ENCODE peak calls at places on chromosomes 2 and 18, in five cellular contexts. V is lower lobe of right lung, C is PC-3, W is BJ, G is IMR-90. Z is an unnamed sample.

GRCh38 chr18:21735452-21736015 is 5.1 kb upstream of the MIB1 start:
- DNase-seq in V (peak; percentile 72), C (peak; percentile 44), W (no peak), G (peak; percentile 73), Z (peak; percentile 36)

GRCh38 chr18:50396005-50396404 is 21.2 kb downstream of the SKA1 start:
- DNase-seq in V (no peak), C (no peak), W (no peak), G (no peak), Z (no peak)

GRCh38 chr18:35178260-35178659 is 62.6 kb upstream of the ZNF397 start:
- DNase-seq in V (no peak), C (peak; percentile 43), W (no peak), G (peak; percentile 61), Z (peak; percentile 78)

GRCh38 chr2:113105047-113105446 is 22.4 kb upstream of the IL1RN start:
- DNase-seq in V (no peak), C (no peak), W (no peak), G (peak; percentile 46), Z (peak; percentile 48)

GRCh38 chr18:59783138-59783537 is 85.9 kb upstream of the CCBE1 start:
- DNase-seq in V (no peak), C (peak; percentile 82), W (no peak), G (peak; percentile 74), Z (peak; percentile 71)

GRCh38 chr2:60641866-60642788 is 88.7 kb upstream of the BCL11A start:
- DNase-seq in V (no peak), C (peak; percentile 57), W (no peak), G (peak; percentile 49), Z (peak; percentile 51)

GRCh38 chr2:28633739-28634138 is 117.9 kb upstream of the PPP1CB start:
- DNase-seq in V (no peak), C (peak; percentile 98), W (no peak), G (peak; percentile 90), Z (peak; percentile 95)

GRCh38 chr18:43661570-43661969 is 384.3 kb upstream of the SYT4 start:
- DNase-seq in V (no peak), C (peak; percentile 64), W (peak; percentile 10), G (peak; percentile 83), Z (peak; percentile 82)

GRCh38 chr2:60844105-60844504 is 37.3 kb upstream of the REL start:
- DNase-seq in V (no peak), C (no peak), W (no peak), G (no peak), Z (no peak)

GRCh38 chr2:210681481-210681880 is 125.1 kb downstream of the CPS1 start:
- DNase-seq in V (no peak), C (no peak), W (no peak), G (no peak), Z (no peak)

GRCh38 chr2:191204443-191204842 is 40.8 kb upstream of the MYO1B start:
- DNase-seq in V (no peak), C (no peak), W (no peak), G (no peak), Z (no peak)

GRCh38 chr18:46320928-46321855 is 217.0 kb downstream of the HAUS1 start:
- DNase-seq in V (no peak), C (peak; percentile 81), W (peak; percentile 10), G (peak; percentile 55), Z (peak; percentile 82)

GRCh38 chr2:15146960-15147359 is 414.2 kb downstream of the NBAS start:
- DNase-seq in V (no peak), C (peak; percentile 19), W (no peak), G (no peak), Z (no peak)

GRCh38 chr2:197852127-197852526 is 47.7 kb downstream of the PLCL1 start:
- DNase-seq in V (no peak), C (no peak), W (no peak), G (no peak), Z (no peak)

GRCh38 chr2:20097889-20098714 is 46.7 kb upstream of the LAPTM4A start:
- DNase-seq in V (peak; percentile 89), C (peak; percentile 87), W (no peak), G (peak; percentile 85), Z (peak; percentile 84)

GRCh38 chr18:23257686-23258565 is 122.6 kb downstream of the CABLES1 start:
- DNase-seq in V (peak; percentile 60), C (peak; percentile 68), W (no peak), G (peak; percentile 79), Z (peak; percentile 44)

GRCh38 chr2:200469708-200470600 is 39.9 kb downstream of the KCTD18 start:
- DNase-seq in V (no peak), C (no peak), W (no peak), G (no peak), Z (no peak)

GRCh38 chr18:45006934-45007333 is 326.2 kb downstream of the SETBP1 start:
- DNase-seq in V (no peak), C (no peak), W (no peak), G (peak; percentile 53), Z (peak; percentile 29)

GRCh38 chr2:216491757-216492635 is 6.6 kb upstream of the RPL37A start:
- DNase-seq in V (no peak), C (no peak), W (no peak), G (no peak), Z (no peak)

GRCh38 chr2:156864753-156865152 is 392.8 kb upstream of the GALNT5 start:
- DNase-seq in V (no peak), C (no peak), W (no peak), G (no peak), Z (no peak)

GRCh38 chr2:150409196-150409595 is 78.3 kb downstream of the RND3 start:
- DNase-seq in V (no peak), C (no peak), W (no peak), G (no peak), Z (peak; percentile 13)

GRCh38 chr2:96156011-96156820 is 11.0 kb upstream of the DUSP2 start:
- DNase-seq in V (no peak), C (no peak), W (no peak), G (no peak), Z (no peak)

GRCh38 chr2:112173646-112174319 is 35.6 kb downstream of the FBLN7 start:
- DNase-seq in V (no peak), C (no peak), W (no peak), G (no peak), Z (no peak)

GRCh38 chr2:134281815-134282419 is 28.0 kb downstream of the MGAT5 start:
- DNase-seq in V (no peak), C (no peak), W (no peak), G (no peak), Z (no peak)

GRCh38 chr2:239824051-239824694 is 201.0 kb downstream of the NDUFA10 start:
- DNase-seq in V (no peak), C (peak; percentile 91), W (no peak), G (no peak), Z (no peak)

GRCh38 chr18:68221116-68221724 is 493.7 kb downstream of the TMX3 start:
- DNase-seq in V (no peak), C (no peak), W (no peak), G (no peak), Z (no peak)

GRCh38 chr2:146079216-146079615 is 1559.3 kb upstream of the ZEB2 start:
- DNase-seq in V (no peak), C (peak; percentile 7), W (no peak), G (peak; percentile 17), Z (no peak)

GRCh38 chr18:77059294-77059916 is 73.2 kb downstream of the MBP start:
- DNase-seq in V (no peak), C (peak; percentile 81), W (no peak), G (peak; percentile 76), Z (peak; percentile 77)

DNA sequence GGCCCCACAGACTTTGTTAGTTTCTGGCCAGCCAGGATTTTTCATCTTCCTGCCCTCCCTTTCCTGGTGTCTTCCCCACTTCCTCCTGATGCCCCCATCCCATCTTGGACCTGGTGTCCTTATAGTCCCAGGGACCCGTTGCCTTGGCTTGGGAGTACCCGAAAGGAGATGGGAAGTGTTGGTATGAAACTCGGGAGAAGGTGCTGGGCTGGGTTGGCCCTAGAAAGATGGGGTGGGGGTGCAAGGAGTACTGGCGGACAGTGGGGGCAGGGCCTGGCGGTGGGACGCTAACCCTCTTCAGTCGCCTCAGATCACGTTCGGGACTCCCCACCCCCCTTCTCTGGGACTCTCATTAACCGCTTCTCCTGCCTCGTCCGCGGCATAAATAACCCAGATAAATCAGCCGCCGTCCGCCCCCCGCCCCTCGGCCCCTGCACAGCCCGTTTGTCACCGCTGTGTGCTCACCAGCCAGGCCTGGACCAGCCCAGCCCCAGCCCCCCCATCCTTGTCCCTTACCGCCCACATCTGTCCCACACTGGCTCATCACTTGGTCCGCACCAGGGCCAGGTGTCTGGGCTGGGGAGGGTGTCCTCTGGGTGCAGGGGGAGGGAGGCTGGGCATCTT is 3.7 kb upstream of the ASIC4 start:
- DNase-seq in V (no peak), C (no peak), W (no peak), G (no peak), Z (no peak)
- H3K4me3 ChIP-seq in V (no peak overlapping the region), C (no peak overlapping the region), W (no peak overlapping the region), G (no peak overlapping the region), Z (no peak overlapping the region)

DNA sequence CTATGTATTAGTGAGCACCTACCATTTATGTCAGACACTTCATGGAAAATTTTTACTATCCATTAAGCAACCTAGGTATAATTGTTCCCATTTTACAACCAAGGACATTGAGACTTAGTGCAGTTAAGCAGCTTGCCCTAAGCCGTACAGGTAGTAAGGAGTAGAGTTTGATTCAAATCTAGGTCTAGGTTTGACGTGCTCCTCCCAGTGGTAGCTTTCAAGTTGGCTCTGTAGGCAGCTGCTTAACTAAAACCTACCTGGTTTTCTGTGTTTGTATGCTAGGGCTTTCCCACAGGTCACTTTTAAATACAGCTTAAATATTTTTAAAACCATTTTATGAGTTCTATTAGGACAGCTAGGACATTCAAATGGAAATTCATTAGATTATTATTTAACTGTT is 69.7 kb downstream of the NUP35 start:
- DNase-seq in V (no peak), C (no peak), W (no peak), G (no peak), Z (no peak)
- TF ChIP-seq CTCF in V (no peak), C (no peak), W (no peak), G (no peak), Z (no peak)

GRCh38 chr2:154700142-154700541 is 1.6 kb downstream of the KCNJ3 start:
- DNase-seq in V (no peak), C (no peak), W (no peak), G (no peak), Z (no peak)

GRCh38 chr2:154698238-154698788 is at the start of gene KCNJ3:
- DNase-seq in V (no peak), C (no peak), W (no peak), G (no peak), Z (no peak)

GRCh38 chr2:154699560-154699901 is 1.0 kb downstream of the KCNJ3 start:
- DNase-seq in V (no peak), C (no peak), W (no peak), G (no peak), Z (no peak)

GRCh38 chr2:154697422-154698237 is 865 bp upstream of the KCNJ3 start:
- DNase-seq in V (no peak), C (no peak), W (no peak), G (no peak), Z (no peak)

GRCh38 chr2:154698789-154699559 is 479 bp downstream of the KCNJ3 start:
- DNase-seq in V (no peak), C (no peak), W (no peak), G (no peak), Z (no peak)
- H3K4me3 ChIP-seq in V (peak overlapping the region; percentile 41), C (no peak overlapping the region), W (peak overlapping the region; percentile 58), G (no peak overlapping the region), Z (peak overlapping the region; percentile 2)

DNA sequence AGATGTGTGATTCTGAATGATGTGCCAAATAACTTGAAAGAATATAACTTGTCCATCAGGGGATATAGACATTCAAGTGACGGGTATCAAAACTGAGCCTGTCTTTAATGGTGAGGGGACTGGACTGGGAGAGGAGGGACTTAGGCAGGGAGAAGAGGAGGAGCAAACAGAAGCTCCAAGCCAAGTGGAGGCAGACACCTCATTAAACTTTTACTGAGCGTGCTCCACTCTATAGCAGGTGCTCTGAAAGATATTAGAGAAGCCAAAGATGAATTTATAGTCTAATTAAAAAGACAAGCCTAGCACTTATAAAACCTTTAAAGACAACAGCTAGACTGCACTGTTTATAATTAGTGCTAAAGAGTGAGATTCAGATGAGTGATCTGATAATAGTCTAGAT is 47.7 kb upstream of the SMAD2 start:
- DNase-seq in V (no peak), C (no peak), W (no peak), G (no peak), Z (no peak)
- TF ChIP-seq CTCF in V (no peak), C (no peak), W (no peak), G (no peak), Z (no peak)

Z was measured in astrocyte of the spinal cord.